ENCODE peak calls at places on chromosomes 3 and 15, in six cellular contexts. One of them, this sample, is unnamed.
A peak's percentile ranks its signal among the peaks of the same experiment; 100 is the strongest.

GRCh38 chr3:147816770-147817169 is 407.6 kb downstream of the ZIC1 start:
- DNase-seq in left ventricle myocardium inferior: peak; percentile 42
- DNase-seq in uterus: no peak
- DNase-seq in stomach: no peak
- DNase-seq in NT2/D1: no peak
- DNase-seq in trophoblast cell: no peak
- DNase-seq in this sample: no peak

GRCh38 chr3:13105851-13106250 is 32.6 kb upstream of the IQSEC1 start:
- DNase-seq in left ventricle myocardium inferior: peak; percentile 4
- DNase-seq in uterus: no peak
- DNase-seq in stomach: no peak
- DNase-seq in NT2/D1: no peak
- DNase-seq in trophoblast cell: no peak
- DNase-seq in this sample: peak; percentile 34

GRCh38 chr3:69142090-69142489 is 19.7 kb upstream of the LMOD3 start:
- DNase-seq in left ventricle myocardium inferior: no peak
- DNase-seq in uterus: no peak
- DNase-seq in stomach: no peak
- DNase-seq in NT2/D1: no peak
- DNase-seq in trophoblast cell: no peak
- DNase-seq in this sample: no peak

GRCh38 chr3:149377408-149378111 is at the start of gene TM4SF1:
- DNase-seq in left ventricle myocardium inferior: peak; percentile 68
- DNase-seq in uterus: peak; percentile 41
- DNase-seq in stomach: peak; percentile 65
- DNase-seq in NT2/D1: no peak
- DNase-seq in trophoblast cell: no peak
- DNase-seq in this sample: no peak

GRCh38 chr3:97269202-97269601 is 454.8 kb downstream of the EPHA6 start:
- DNase-seq in left ventricle myocardium inferior: no peak
- DNase-seq in uterus: no peak
- DNase-seq in stomach: no peak
- DNase-seq in NT2/D1: no peak
- DNase-seq in trophoblast cell: no peak
- DNase-seq in this sample: no peak

GRCh38 chr3:188294823-188295487 is 141.0 kb downstream of the LPP start:
- DNase-seq in left ventricle myocardium inferior: no peak
- DNase-seq in uterus: no peak
- DNase-seq in stomach: peak; percentile 34
- DNase-seq in NT2/D1: no peak
- DNase-seq in trophoblast cell: peak; percentile 82
- DNase-seq in this sample: no peak

GRCh38 chr15:68620721-68621528 is 42.1 kb downstream of the CORO2B start:
- DNase-seq in left ventricle myocardium inferior: peak; percentile 91
- DNase-seq in uterus: peak; percentile 92
- DNase-seq in stomach: peak; percentile 64
- DNase-seq in NT2/D1: no peak
- DNase-seq in trophoblast cell: no peak
- DNase-seq in this sample: no peak

GRCh38 chr3:171101982-171102610 is 75.6 kb upstream of the SLC2A2 start:
- DNase-seq in left ventricle myocardium inferior: no peak
- DNase-seq in uterus: no peak
- DNase-seq in stomach: no peak
- DNase-seq in NT2/D1: no peak
- DNase-seq in trophoblast cell: no peak
- DNase-seq in this sample: no peak

GRCh38 chr3:127175272-127175671 is 17.7 kb upstream of the PRR23E start:
- DNase-seq in left ventricle myocardium inferior: no peak
- DNase-seq in uterus: no peak
- DNase-seq in stomach: no peak
- DNase-seq in NT2/D1: no peak
- DNase-seq in trophoblast cell: no peak
- DNase-seq in this sample: no peak

GRCh38 chr15:31116423-31117030 is 15.0 kb upstream of the TRPM1 start:
- DNase-seq in left ventricle myocardium inferior: no peak
- DNase-seq in uterus: no peak
- DNase-seq in stomach: no peak
- DNase-seq in NT2/D1: no peak
- DNase-seq in trophoblast cell: no peak
- DNase-seq in this sample: no peak

GRCh38 chr3:139448104-139448503 is 28.2 kb downstream of the RBP2 start:
- DNase-seq in left ventricle myocardium inferior: no peak
- DNase-seq in uterus: no peak
- DNase-seq in stomach: no peak
- DNase-seq in NT2/D1: no peak
- DNase-seq in trophoblast cell: no peak
- DNase-seq in this sample: no peak
- H3K4me1 ChIP-seq in left ventricle myocardium inferior: no peaks in the 10 kb centered on the region
- H3K4me1 ChIP-seq in uterus: no peaks in the 10 kb centered on the region
- H3K4me1 ChIP-seq in stomach: no peaks in the 10 kb centered on the region
- H3K4me1 ChIP-seq in NT2/D1: no peaks in the 10 kb centered on the region
- H3K4me1 ChIP-seq in trophoblast cell: no peaks in the 10 kb centered on the region
- H3K4me1 ChIP-seq in this sample: no peaks in the 10 kb centered on the region

GRCh38 chr3:8239095-8239494 is 262.5 kb upstream of the LMCD1 start:
- DNase-seq in left ventricle myocardium inferior: no peak
- DNase-seq in uterus: no peak
- DNase-seq in stomach: peak; percentile 38
- DNase-seq in NT2/D1: no peak
- DNase-seq in trophoblast cell: no peak
- DNase-seq in this sample: no peak

GRCh38 chr3:8233938-8234337 is 267.7 kb upstream of the LMCD1 start:
- DNase-seq in left ventricle myocardium inferior: no peak
- DNase-seq in uterus: no peak
- DNase-seq in stomach: no peak
- DNase-seq in NT2/D1: no peak
- DNase-seq in trophoblast cell: no peak
- DNase-seq in this sample: no peak

GRCh38 chr3:8237893-8238292 is 263.7 kb upstream of the LMCD1 start:
- DNase-seq in left ventricle myocardium inferior: no peak
- DNase-seq in uterus: no peak
- DNase-seq in stomach: no peak
- DNase-seq in NT2/D1: no peak
- DNase-seq in trophoblast cell: peak; percentile 56
- DNase-seq in this sample: no peak

GRCh38 chr3:8238434-8238833 is 263.2 kb upstream of the LMCD1 start:
- DNase-seq in left ventricle myocardium inferior: no peak
- DNase-seq in uterus: no peak
- DNase-seq in stomach: no peak
- DNase-seq in NT2/D1: no peak
- DNase-seq in trophoblast cell: no peak
- DNase-seq in this sample: no peak

GRCh38 chr3:8236264-8236663 is 265.4 kb upstream of the LMCD1 start:
- DNase-seq in left ventricle myocardium inferior: no peak
- DNase-seq in uterus: no peak
- DNase-seq in stomach: no peak
- DNase-seq in NT2/D1: no peak
- DNase-seq in trophoblast cell: no peak
- DNase-seq in this sample: no peak
- H3K36me3 ChIP-seq in left ventricle myocardium inferior: no peaks in the 10 kb centered on the region
- H3K36me3 ChIP-seq in uterus: no peaks in the 10 kb centered on the region
- H3K36me3 ChIP-seq in stomach: no peaks in the 10 kb centered on the region
- H3K36me3 ChIP-seq in NT2/D1: no peaks in the 10 kb centered on the region
- H3K36me3 ChIP-seq in trophoblast cell: no peaks in the 10 kb centered on the region
- H3K36me3 ChIP-seq in this sample: no peaks in the 10 kb centered on the region

DNA sequence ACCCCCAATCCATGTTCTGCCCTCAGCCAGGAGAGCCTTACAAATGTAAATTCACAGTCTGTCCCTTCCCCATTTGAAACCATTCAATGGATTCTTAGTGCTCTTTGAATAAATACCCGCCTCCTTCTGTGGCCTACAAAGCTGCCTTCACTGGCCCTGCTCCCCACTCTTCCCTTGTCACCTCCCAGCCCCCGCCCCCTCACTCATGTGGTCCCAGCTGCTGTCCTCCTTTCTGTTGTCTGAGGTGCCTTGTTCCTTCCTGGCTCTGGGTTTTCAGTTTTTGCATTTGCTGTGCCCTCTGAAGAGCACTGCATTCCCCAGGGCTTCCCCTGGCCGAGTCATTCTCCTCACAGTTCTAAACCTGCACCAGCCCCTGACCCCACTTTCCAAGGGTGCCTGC is 3.2 kb downstream of the EFCAB12 start:
- DNase-seq in left ventricle myocardium inferior: no peak
- DNase-seq in uterus: no peak
- DNase-seq in stomach: no peak
- DNase-seq in NT2/D1: peak; percentile 39
- DNase-seq in trophoblast cell: no peak
- DNase-seq in this sample: no peak
- H3K4me1 ChIP-seq in left ventricle myocardium inferior: peaks cover 18% of the 10 kb centered on the region
- H3K4me1 ChIP-seq in uterus: peaks cover 6% of the 10 kb centered on the region
- H3K4me1 ChIP-seq in stomach: peaks cover 19% of the 10 kb centered on the region
- H3K4me1 ChIP-seq in NT2/D1: peaks cover 12% of the 10 kb centered on the region
- H3K4me1 ChIP-seq in trophoblast cell: peaks cover 4% of the 10 kb centered on the region
- H3K4me1 ChIP-seq in this sample: no peaks in the 10 kb centered on the region

GRCh38 chr3:48598323-48599076 is 3.4 kb upstream of the COL7A1 start:
- DNase-seq in left ventricle myocardium inferior: peak; percentile 70
- DNase-seq in uterus: peak; percentile 77
- DNase-seq in stomach: no peak
- DNase-seq in NT2/D1: peak; percentile 61
- DNase-seq in trophoblast cell: peak; percentile 91
- DNase-seq in this sample: no peak

GRCh38 chr3:48599509-48600285 is 4.6 kb upstream of the COL7A1 start:
- DNase-seq in left ventricle myocardium inferior: no peak
- DNase-seq in uterus: no peak
- DNase-seq in stomach: no peak
- DNase-seq in NT2/D1: no peak
- DNase-seq in trophoblast cell: no peak
- DNase-seq in this sample: no peak

GRCh38 chr3:48599077-48599501 is 4.0 kb upstream of the COL7A1 start:
- DNase-seq in left ventricle myocardium inferior: no peak
- DNase-seq in uterus: no peak
- DNase-seq in stomach: no peak
- DNase-seq in NT2/D1: no peak
- DNase-seq in trophoblast cell: no peak
- DNase-seq in this sample: no peak

GRCh38 chr3:48601622-48601994 is 6.5 kb upstream of the COL7A1 start:
- DNase-seq in left ventricle myocardium inferior: peak; percentile 80
- DNase-seq in uterus: no peak
- DNase-seq in stomach: no peak
- DNase-seq in NT2/D1: no peak
- DNase-seq in trophoblast cell: no peak
- DNase-seq in this sample: no peak

DNA sequence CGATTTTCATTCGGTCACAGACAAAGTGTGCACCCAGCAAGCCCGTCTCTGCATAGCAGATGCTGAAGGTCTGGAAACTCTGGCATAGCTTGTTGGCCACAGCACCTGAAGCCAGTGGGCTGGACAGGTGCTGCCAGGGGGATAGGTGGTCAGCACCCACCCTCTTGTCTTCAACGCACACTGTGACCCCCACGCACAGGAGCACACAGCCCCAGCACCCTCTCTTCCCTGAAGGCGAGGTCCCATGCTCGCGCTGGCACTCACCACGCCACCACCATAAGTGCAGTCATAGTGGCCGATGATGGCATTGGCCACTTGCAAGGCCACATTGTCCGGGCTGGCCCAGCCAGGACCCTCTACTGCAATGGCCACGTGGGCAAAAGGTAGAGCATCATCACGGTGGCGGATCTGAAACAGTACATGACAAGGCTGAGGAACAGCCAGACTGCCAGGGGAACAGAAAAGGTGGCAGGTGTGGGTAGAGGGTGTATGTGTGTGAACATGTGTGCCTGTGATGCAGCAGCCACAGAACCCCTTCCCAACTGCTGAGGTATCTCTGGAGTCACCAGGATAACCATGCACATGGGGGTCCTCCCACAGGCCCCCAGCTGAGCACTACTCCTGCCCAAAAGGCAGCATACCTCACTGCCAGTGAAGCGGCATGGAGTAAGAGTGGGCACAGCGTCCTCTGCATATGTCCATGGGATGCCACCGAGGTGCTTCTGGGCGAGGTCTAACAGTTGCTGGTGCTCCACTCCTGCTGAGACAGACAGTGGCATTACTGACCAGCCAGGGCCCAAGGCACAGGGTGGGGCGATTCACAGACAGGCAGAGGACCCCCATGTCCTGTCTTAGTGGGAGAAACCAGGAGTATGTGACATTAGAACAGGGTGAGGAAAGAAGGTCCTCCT is 5.8 kb upstream of the COL7A1 start:
- DNase-seq in left ventricle myocardium inferior: no peak
- DNase-seq in uterus: no peak
- DNase-seq in stomach: no peak
- DNase-seq in NT2/D1: no peak
- DNase-seq in trophoblast cell: no peak
- DNase-seq in this sample: no peak
- H3K36me3 ChIP-seq in left ventricle myocardium inferior: peaks cover 72% of the 10 kb centered on the region
- H3K36me3 ChIP-seq in uterus: no peaks in the 10 kb centered on the region
- H3K36me3 ChIP-seq in stomach: peaks cover 88% of the 10 kb centered on the region
- H3K36me3 ChIP-seq in NT2/D1: peaks cover 89% of the 10 kb centered on the region
- H3K36me3 ChIP-seq in trophoblast cell: peaks cover 85% of the 10 kb centered on the region
- H3K36me3 ChIP-seq in this sample: peaks cover 88% of the 10 kb centered on the region